ENCODE peak calls at places on chromosomes 4 and X, in nine cellular contexts. Z, R, T, W, P, J, V, B and Y are unnamed samples.

GRCh38 chr4:8702020-8702495 is 109.5 kb downstream of the CPZ start:
- DNase-seq in Z (no peak), R (no peak), T (no peak), W (no peak), P (no peak), J (no peak), V (no peak), B (no peak), Y (no peak)

GRCh38 chrX:4239650-4240540 is 526.4 kb upstream of the PRKX start:
- DNase-seq in Z (no peak), R (no peak), T (no peak), W (no peak), P (no peak), J (no peak), V (no peak), B (no peak), Y (no peak)

GRCh38 chr4:95563638-95564337 is 15.0 kb upstream of the UNC5C start:
- DNase-seq in Z (no peak), R (no peak), T (no peak), W (no peak), P (no peak), J (no peak), V (no peak), B (no peak), Y (no peak)

GRCh38 chr4:30769093-30769492 is 48.9 kb downstream of the PCDH7 start:
- DNase-seq in Z (no peak), R (no peak), T (no peak), W (no peak), P (no peak), J (no peak), V (no peak), B (no peak), Y (no peak)

GRCh38 chr4:67712000-67712625 is 11.2 kb upstream of the UBA6 start:
- DNase-seq in Z (no peak), R (no peak), T (no peak), W (no peak), P (no peak), J (no peak), V (no peak), B (no peak), Y (no peak)

GRCh38 chr4:20044502-20044911 is 207.2 kb upstream of the SLIT2 start:
- DNase-seq in Z (peak; percentile 18), R (peak; percentile 6), T (no peak), W (no peak), P (no peak), J (peak; percentile 50), V (no peak), B (peak; percentile 31), Y (peak; percentile 73)

GRCh38 chrX:25659317-25659716 is 478.8 kb upstream of the MAGEB18 start:
- DNase-seq in Z (no peak), R (no peak), T (no peak), W (no peak), P (no peak), J (no peak), V (no peak), B (no peak), Y (no peak)

GRCh38 chr4:134408897-134409296 is 207.3 kb upstream of the PABPC4L start:
- DNase-seq in Z (no peak), R (no peak), T (no peak), W (no peak), P (no peak), J (no peak), V (no peak), B (no peak), Y (no peak)

GRCh38 chrX:110384490-110384889 is 25.8 kb downstream of the RTL9 start:
- DNase-seq in Z (peak; percentile 62), R (peak; percentile 69), T (no peak), W (peak; percentile 53), P (no peak), J (peak; percentile 75), V (no peak), B (no peak), Y (peak; percentile 31)

DNA sequence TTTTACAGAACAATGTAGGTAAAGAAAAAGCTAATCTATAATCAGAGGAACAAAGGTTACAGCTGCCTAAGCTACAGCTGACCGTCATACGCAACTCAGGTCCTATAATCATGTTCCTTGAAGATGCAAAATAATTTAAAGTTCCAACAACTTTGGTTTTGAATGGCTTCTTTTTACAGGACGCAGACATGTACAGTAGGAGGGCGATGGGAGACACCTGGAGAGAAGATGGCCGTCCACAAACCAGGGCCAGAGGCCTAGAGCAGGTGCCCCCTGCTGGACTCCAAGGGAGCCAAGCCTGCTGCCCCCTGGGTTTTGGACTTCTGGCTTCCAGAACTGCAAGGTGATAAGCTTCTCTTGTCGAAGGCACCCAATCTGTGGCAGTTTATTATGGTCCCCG is 10.6 kb downstream of the HGFAC start:
- DNase-seq in Z (no peak), R (peak; percentile 18), T (no peak), W (no peak), P (no peak), J (no peak), V (no peak), B (no peak), Y (no peak)
- TF ChIP-seq CTCF in Z (peak; percentile 20), R (peak; percentile 52), T (peak; percentile 6), W (peak; percentile 35), P (peak; percentile 28), J (peak; percentile 28), V (no peak), B (peak; percentile 26), Y (no peak)

GRCh38 chr4:1512738-1513660 is 106.8 kb upstream of the NKX1-1 start:
- DNase-seq in Z (no peak), R (peak; percentile 9), T (no peak), W (no peak), P (peak; percentile 55), J (no peak), V (no peak), B (no peak), Y (no peak)
- H3K4me3 ChIP-seq in Z (no peak overlapping the region), R (no peak overlapping the region), T (no peak overlapping the region), W (no peak overlapping the region), P (peak overlapping the region; percentile 27), J (no peak overlapping the region), V (no peak overlapping the region), B (no peak overlapping the region), Y (no peak overlapping the region)

DNA sequence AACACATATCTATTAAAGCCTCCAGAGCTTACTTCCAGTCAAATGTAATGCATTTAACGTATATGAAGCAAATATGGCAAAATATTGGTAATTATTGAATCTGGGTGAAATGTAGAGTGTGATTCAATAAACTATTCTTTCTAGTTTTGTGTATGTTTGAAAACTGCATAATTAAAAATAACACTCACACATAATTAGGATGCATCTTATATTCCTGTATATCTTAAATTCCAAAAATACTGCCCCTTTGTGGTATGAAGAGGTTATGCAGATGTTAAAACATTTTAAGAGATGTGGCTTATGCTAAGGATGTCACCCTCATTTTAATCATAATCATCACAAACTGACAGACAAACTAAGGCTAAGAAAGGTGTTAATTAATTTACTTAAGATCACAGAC is 182.9 kb downstream of the COX18 start:
- DNase-seq in Z (no peak), R (peak; percentile 43), T (no peak), W (peak; percentile 21), P (no peak), J (no peak), V (no peak), B (no peak), Y (peak; percentile 11)
- TF ChIP-seq CTCF in Z (peak; percentile 15), R (peak; percentile 40), T (no peak), W (peak; percentile 45), P (peak; percentile 15), J (peak; percentile 39), V (no peak), B (no peak), Y (peak; percentile 38)

GRCh38 chr4:182881928-182882327 is 35.3 kb downstream of the DCTD start:
- DNase-seq in Z (no peak), R (no peak), T (no peak), W (no peak), P (no peak), J (no peak), V (peak; percentile 65), B (no peak), Y (no peak)

GRCh38 chr4:182879913-182880312 is 37.3 kb downstream of the DCTD start:
- DNase-seq in Z (no peak), R (no peak), T (no peak), W (no peak), P (no peak), J (no peak), V (no peak), B (no peak), Y (no peak)

GRCh38 chr4:182878633-182879495 is 38.3 kb downstream of the DCTD start:
- DNase-seq in Z (no peak), R (no peak), T (no peak), W (no peak), P (no peak), J (no peak), V (no peak), B (no peak), Y (no peak)

GRCh38 chr4:182883351-182883750 is 33.8 kb downstream of the DCTD start:
- DNase-seq in Z (no peak), R (no peak), T (no peak), W (no peak), P (no peak), J (no peak), V (no peak), B (no peak), Y (no peak)

DNA sequence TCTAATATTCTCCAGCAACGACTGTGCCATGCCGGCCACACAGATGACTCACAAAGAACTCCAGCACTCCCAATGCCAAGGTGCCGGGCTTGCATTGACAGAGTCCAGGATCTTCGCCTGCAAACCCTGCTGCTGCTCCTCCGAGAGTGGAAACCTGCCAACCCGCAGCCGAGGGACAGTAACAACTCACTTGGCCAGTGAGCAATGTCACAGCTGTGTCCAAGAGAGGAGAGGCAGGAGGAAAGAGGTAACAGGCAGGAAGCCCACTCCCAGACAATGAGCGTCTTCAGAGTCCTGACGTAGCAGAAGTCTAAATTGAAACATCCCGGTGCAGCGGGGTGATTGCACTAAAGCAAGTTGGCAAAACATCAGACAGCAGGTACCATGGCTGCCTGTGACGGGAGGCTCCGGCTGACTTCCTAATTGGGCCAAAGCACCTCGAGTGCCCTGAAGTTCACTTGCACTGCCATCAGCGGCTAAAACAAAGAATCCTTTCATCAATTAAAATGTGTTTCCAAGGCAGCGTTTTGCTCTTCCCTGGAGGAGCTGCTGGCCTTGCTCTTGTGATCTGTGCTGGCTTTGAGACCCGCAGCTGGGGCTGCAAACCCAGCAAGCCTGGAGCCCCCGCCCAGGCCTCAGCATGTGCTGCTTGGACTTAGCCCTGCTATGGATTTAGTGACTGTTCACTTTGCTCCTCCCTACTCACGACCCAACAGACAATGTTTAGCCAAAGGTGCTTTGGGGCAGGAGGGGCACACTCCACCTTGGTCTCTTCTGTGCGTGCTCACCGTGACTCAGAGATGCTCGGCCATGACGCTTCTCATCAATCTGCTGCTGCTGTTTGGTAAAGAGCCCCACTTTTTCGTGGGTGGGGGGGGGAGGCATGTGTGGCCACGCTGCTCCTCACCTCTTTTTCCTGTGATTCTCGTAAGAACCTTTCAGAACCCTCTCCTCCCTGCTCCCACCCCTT is 36.5 kb downstream of the DCTD start:
- DNase-seq in Z (no peak), R (peak; percentile 15), T (peak; percentile 18), W (peak; percentile 17), P (no peak), J (peak; percentile 11), V (no peak), B (no peak), Y (peak; percentile 56)
- H3K4me3 ChIP-seq in Z (no peak overlapping the region), R (no peak overlapping the region), T (no peak overlapping the region), W (no peak overlapping the region), P (no peak overlapping the region), J (no peak overlapping the region), V (no peak overlapping the region), B (no peak overlapping the region), Y (no peak overlapping the region)

GRCh38 chrX:13472975-13473665 is 96.3 kb upstream of the EGFL6 start:
- DNase-seq in Z (no peak), R (peak; percentile 11), T (no peak), W (no peak), P (no peak), J (no peak), V (no peak), B (no peak), Y (no peak)
- TF ChIP-seq CTCF in Z (no peak), R (no peak), T (no peak), W (peak; percentile 20), P (no peak), J (no peak), V (no peak), B (no peak), Y (no peak)